ENCODE peak calls at places on chromosome 20, in six cellular contexts. P is heart right ventricle, T is AG10803, C is Peyer's patch, L is psoas muscle, H is OCI-LY7. D is an unnamed sample.
A peak's percentile ranks its signal among the peaks of the same experiment; 100 is the strongest.

GRCh38 chr20:61405007-61405406 is 152.9 kb downstream of the CDH4 start:
- DNase-seq in P (no peak), T (no peak), C (no peak), L (no peak), H (no peak), D (no peak)

GRCh38 chr20:10651227-10651990 is 22.4 kb downstream of the JAG1 start:
- DNase-seq in P (no peak), T (peak; percentile 60), C (no peak), L (no peak), H (no peak), D (peak; percentile 70)

GRCh38 chr20:62266340-62266739 is 28.0 kb downstream of the OSBPL2 start:
- DNase-seq in P (no peak), T (no peak), C (no peak), L (no peak), H (peak; percentile 37), D (no peak)

GRCh38 chr20:23399568-23400241 is 21.6 kb downstream of the NAPB start:
- DNase-seq in P (no peak), T (peak; percentile 57), C (no peak), L (no peak), H (no peak), D (peak; percentile 45)

GRCh38 chr20:7776148-7776547 is 164.1 kb downstream of the HAO1 start:
- DNase-seq in P (no peak), T (no peak), C (no peak), L (no peak), H (peak; percentile 30), D (no peak)

GRCh38 chr20:46206025-46206424 is 87.9 kb downstream of the CD40 start:
- DNase-seq in P (no peak), T (peak; percentile 36), C (peak; percentile 53), L (peak; percentile 40), H (no peak), D (peak; percentile 58)

GRCh38 chr20:50296450-50297375 is 106.1 kb downstream of the CEBPB start:
- DNase-seq in P (no peak), T (peak; percentile 65), C (peak; percentile 63), L (peak; percentile 15), H (no peak), D (peak; percentile 43)

GRCh38 chr20:3135507-3136070 is 24.1 kb downstream of the FASTKD5 start:
- DNase-seq in P (no peak), T (no peak), C (no peak), L (no peak), H (no peak), D (no peak)

GRCh38 chr20:18395544-18395943 is 71.3 kb downstream of the DZANK1 start:
- DNase-seq in P (no peak), T (no peak), C (no peak), L (no peak), H (peak; percentile 4), D (no peak)

GRCh38 chr20:49809803-49810359 is 2.7 kb upstream of the SLC9A8 start:
- DNase-seq in P (no peak), T (no peak), C (peak; percentile 27), L (no peak), H (no peak), D (no peak)

GRCh38 chr20:18853946-18854646 is 40.5 kb downstream of the SCP2D1 start:
- DNase-seq in P (no peak), T (peak; percentile 61), C (no peak), L (no peak), H (no peak), D (no peak)

GRCh38 chr20:25025986-25026605 is 31.8 kb downstream of the ACSS1 start:
- DNase-seq in P (no peak), T (no peak), C (peak; percentile 40), L (no peak), H (no peak), D (no peak)

GRCh38 chr20:35146299-35146921 is 726 bp downstream of the EDEM2 start:
- DNase-seq in P (peak; percentile 29), T (no peak), C (peak; percentile 66), L (no peak), H (peak; percentile 14), D (no peak)

GRCh38 chr20:21234816-21235215 is 68.3 kb upstream of the XRN2 start:
- DNase-seq in P (no peak), T (no peak), C (no peak), L (no peak), H (no peak), D (no peak)

GRCh38 chr20:55579802-55580201 is 425.5 kb downstream of the CBLN4 start:
- DNase-seq in P (no peak), T (no peak), C (no peak), L (no peak), H (no peak), D (no peak)

GRCh38 chr20:63470410-63470809 is 2.0 kb downstream of the KCNQ2 start:
- DNase-seq in P (no peak), T (no peak), C (no peak), L (no peak), H (no peak), D (no peak)
- H3K4me3 ChIP-seq in P (no peak overlapping the region), T (no peak overlapping the region), C (no peak overlapping the region), L (no peak overlapping the region), H (no peak overlapping the region), D (no peak overlapping the region)

GRCh38 chr20:36885355-36885754 is 9.4 kb downstream of the TLDC2 start:
- DNase-seq in P (no peak), T (no peak), C (no peak), L (no peak), H (no peak), D (no peak)
- TF ChIP-seq CTCF in P (peak; percentile 23), T (no peak), C (peak; percentile 7), L (no peak), H (peak; percentile 15), D (no peak)

GRCh38 chr20:5172167-5172586 is 45.4 kb downstream of the CDS2 start:
- DNase-seq in P (no peak), T (no peak), C (no peak), L (no peak), H (no peak), D (no peak)

GRCh38 chr20:5171074-5171789 is 44.4 kb downstream of the CDS2 start:
- DNase-seq in P (peak; percentile 67), T (no peak), C (no peak), L (peak; percentile 22), H (no peak), D (no peak)

GRCh38 chr20:5172903-5173463 is 46.2 kb downstream of the CDS2 start:
- DNase-seq in P (no peak), T (no peak), C (no peak), L (no peak), H (no peak), D (no peak)

GRCh38 chr20:5170341-5170740 is 43.5 kb downstream of the CDS2 start:
- DNase-seq in P (no peak), T (no peak), C (no peak), L (no peak), H (no peak), D (no peak)

DNA sequence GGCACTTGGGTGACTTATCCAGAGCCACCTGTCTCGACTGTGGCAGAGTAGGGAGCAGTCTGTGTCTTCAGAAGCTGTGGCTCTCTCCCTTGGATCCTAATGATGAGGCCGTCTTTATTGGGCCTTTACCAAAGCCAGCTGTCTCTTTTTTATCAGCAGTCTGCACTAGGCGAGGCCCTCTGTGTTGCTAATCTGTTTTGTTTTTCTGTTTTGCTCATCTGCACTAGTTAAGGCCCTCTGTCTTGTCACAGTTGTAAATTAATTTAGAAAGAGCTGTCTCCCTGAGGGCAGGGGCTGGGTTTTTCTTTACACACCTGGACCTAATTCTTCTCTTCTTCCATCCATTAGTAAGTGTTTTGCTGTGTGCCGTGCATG is 45.0 kb downstream of the CDS2 start:
- DNase-seq in P (no peak), T (no peak), C (no peak), L (no peak), H (no peak), D (no peak)
- H3K4me3 ChIP-seq in P (no peak overlapping the region), T (no peak overlapping the region), C (no peak overlapping the region), L (peak overlapping the region; percentile 25), H (no peak overlapping the region), D (no peak overlapping the region)

GRCh38 chr20:59222982-59223610 is 59.5 kb downstream of the ZNF831 start:
- DNase-seq in P (no peak), T (no peak), C (no peak), L (no peak), H (no peak), D (peak; percentile 4)
- TF ChIP-seq CTCF in P (no peak), T (no peak), C (no peak), L (no peak), H (no peak), D (no peak)